ENCODE peak calls at places on chromosomes 6 and 20, in four cellular contexts. One of them, this sample, is unnamed.

GRCh38 chr6:135568366-135568765 is 70.8 kb upstream of the AHI1 start:
- DNase-seq in HepG2: no peak
- DNase-seq in IMR-90: peak; percentile 95
- DNase-seq in NB4: no peak
- DNase-seq in this sample: peak; percentile 50

GRCh38 chr20:752263-752662 is 16.0 kb downstream of the SLC52A3 start:
- DNase-seq in NB4: no peak
- DNase-seq in HepG2: no peak
- DNase-seq in IMR-90: no peak
- DNase-seq in this sample: no peak

GRCh38 chr6:43828711-43829110 is 58.7 kb downstream of the VEGFA start:
- DNase-seq in NB4: peak; percentile 72
- DNase-seq in IMR-90: no peak
- DNase-seq in HepG2: no peak
- DNase-seq in this sample: peak; percentile 50

GRCh38 chr6:168377856-168378832 is 58.6 kb upstream of the DACT2 start:
- DNase-seq in HepG2: no peak
- DNase-seq in IMR-90: no peak
- DNase-seq in NB4: no peak
- DNase-seq in this sample: no peak

GRCh38 chr6:2476376-2476775 is 231.0 kb upstream of the GMDS start:
- DNase-seq in HepG2: no peak
- DNase-seq in IMR-90: no peak
- DNase-seq in NB4: no peak
- DNase-seq in this sample: no peak

GRCh38 chr6:69827491-69827890 is 30.7 kb upstream of the LMBRD1 start:
- DNase-seq in IMR-90: peak; percentile 73
- DNase-seq in NB4: no peak
- DNase-seq in HepG2: no peak
- DNase-seq in this sample: no peak

GRCh38 chr6:43886067-43886461 is 116.1 kb downstream of the VEGFA start:
- DNase-seq in NB4: no peak
- DNase-seq in HepG2: no peak
- DNase-seq in IMR-90: no peak
- DNase-seq in this sample: no peak

GRCh38 chr6:128208078-128208477 is 307.2 kb upstream of the THEMIS start:
- DNase-seq in IMR-90: peak; percentile 49
- DNase-seq in HepG2: peak; percentile 82
- DNase-seq in NB4: no peak
- DNase-seq in this sample: no peak

GRCh38 chr20:22711981-22712755 is 127.8 kb upstream of the FOXA2 start:
- DNase-seq in NB4: no peak
- DNase-seq in HepG2: no peak
- DNase-seq in IMR-90: no peak
- DNase-seq in this sample: no peak

GRCh38 chr6:116954938-116955337 is 77.9 kb downstream of the RFX6 start:
- DNase-seq in NB4: no peak
- DNase-seq in IMR-90: no peak
- DNase-seq in HepG2: peak; percentile 85
- DNase-seq in this sample: no peak

GRCh38 chr6:18388252-18388651 is 1.1 kb downstream of the RNF144B start:
- DNase-seq in IMR-90: no peak
- DNase-seq in HepG2: no peak
- DNase-seq in NB4: no peak
- DNase-seq in this sample: peak; percentile 23

GRCh38 chr6:117711369-117711768 is 36.1 kb downstream of the NUS1 start:
- DNase-seq in IMR-90: no peak
- DNase-seq in HepG2: peak; percentile 52
- DNase-seq in NB4: peak; percentile 11
- DNase-seq in this sample: peak; percentile 13

GRCh38 chr20:32612831-32613595 is 27.9 kb upstream of the NOL4L start:
- DNase-seq in IMR-90: no peak
- DNase-seq in NB4: no peak
- DNase-seq in HepG2: no peak
- DNase-seq in this sample: no peak

GRCh38 chr20:44394520-44395182 is 39.2 kb downstream of the HNF4A start:
- DNase-seq in NB4: peak; percentile 71
- DNase-seq in IMR-90: no peak
- DNase-seq in HepG2: peak; percentile 100
- DNase-seq in this sample: peak; percentile 94

GRCh38 chr6:115613488-115613887 is 447.2 kb downstream of the FRK start:
- DNase-seq in NB4: no peak
- DNase-seq in HepG2: no peak
- DNase-seq in IMR-90: peak; percentile 94
- DNase-seq in this sample: no peak

GRCh38 chr6:99943846-99944245 is 50.2 kb downstream of the MCHR2 start:
- DNase-seq in HepG2: no peak
- DNase-seq in IMR-90: no peak
- DNase-seq in NB4: no peak
- DNase-seq in this sample: no peak

GRCh38 chr6:133590814-133591213 is 298.1 kb upstream of the TCF21 start:
- DNase-seq in IMR-90: peak; percentile 41
- DNase-seq in HepG2: no peak
- DNase-seq in NB4: peak; percentile 10
- DNase-seq in this sample: peak; percentile 11
- TF ChIP-seq POLR2A in IMR-90: no peak
- TF ChIP-seq POLR2A in HepG2: no peak
- TF ChIP-seq POLR2A in NB4: no peak
- TF ChIP-seq POLR2A in this sample: no peak

DNA sequence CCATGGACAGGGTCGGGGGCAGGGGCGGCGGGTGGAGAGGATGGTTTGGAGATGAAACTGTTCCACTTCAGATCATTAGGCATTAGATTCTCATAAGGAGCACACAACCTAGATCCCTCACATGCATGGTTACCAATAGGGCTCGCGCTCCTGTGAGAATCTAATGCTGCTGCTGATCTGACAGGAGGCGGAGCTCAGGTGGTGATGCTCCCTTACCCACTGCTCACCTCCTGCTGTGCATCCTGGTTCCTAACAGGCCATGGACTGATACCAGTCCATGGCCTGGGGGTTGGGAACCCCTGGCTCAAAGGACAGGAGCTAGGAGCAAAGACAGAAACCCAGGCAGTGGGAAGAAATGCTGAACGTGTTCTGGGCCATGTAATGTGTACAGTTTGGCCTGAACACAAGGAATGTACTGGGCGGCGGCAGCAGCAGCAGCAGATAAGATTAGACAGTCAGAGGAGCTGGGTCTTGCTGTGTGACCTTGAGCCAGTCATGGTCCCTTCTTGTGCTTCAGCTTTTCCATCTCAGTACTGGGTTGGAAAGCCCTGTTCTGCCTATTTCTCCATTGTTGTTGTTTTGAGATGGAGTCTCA is 4.7 kb upstream of the SPAG4 start:
- DNase-seq in IMR-90: no peak
- DNase-seq in NB4: no peak
- DNase-seq in HepG2: no peak
- DNase-seq in this sample: peak; percentile 85
- TF ChIP-seq POLR2A in IMR-90: no peak
- TF ChIP-seq POLR2A in NB4: no peak
- TF ChIP-seq POLR2A in HepG2: no peak
- TF ChIP-seq POLR2A in this sample: no peak

GRCh38 chr6:149985506-149985937 is 21.8 kb downstream of the ULBP1 start:
- DNase-seq in NB4: no peak
- DNase-seq in HepG2: no peak
- DNase-seq in IMR-90: no peak
- DNase-seq in this sample: no peak
- TF ChIP-seq POLR2A in NB4: no peak
- TF ChIP-seq POLR2A in HepG2: no peak
- TF ChIP-seq POLR2A in IMR-90: no peak
- TF ChIP-seq POLR2A in this sample: no peak

GRCh38 chr6:10414766-10415592 is at the start of gene TFAP2A:
- DNase-seq in IMR-90: peak; percentile 56
- DNase-seq in HepG2: no peak
- DNase-seq in NB4: no peak
- DNase-seq in this sample: no peak
- TF ChIP-seq POLR2A in IMR-90: no peak
- TF ChIP-seq POLR2A in HepG2: no peak
- TF ChIP-seq POLR2A in NB4: no peak
- TF ChIP-seq POLR2A in this sample: no peak

GRCh38 chr6:52670502-52671409 is at the start of gene TMEM14A:
- DNase-seq in NB4: peak; percentile 92
- DNase-seq in HepG2: peak; percentile 95
- DNase-seq in IMR-90: peak; percentile 88
- DNase-seq in this sample: peak; percentile 91
- TF ChIP-seq POLR2A in NB4: peak; percentile 43
- TF ChIP-seq POLR2A in HepG2: peak; percentile 93
- TF ChIP-seq POLR2A in IMR-90: no peak
- TF ChIP-seq POLR2A in this sample: peak; percentile 70

DNA sequence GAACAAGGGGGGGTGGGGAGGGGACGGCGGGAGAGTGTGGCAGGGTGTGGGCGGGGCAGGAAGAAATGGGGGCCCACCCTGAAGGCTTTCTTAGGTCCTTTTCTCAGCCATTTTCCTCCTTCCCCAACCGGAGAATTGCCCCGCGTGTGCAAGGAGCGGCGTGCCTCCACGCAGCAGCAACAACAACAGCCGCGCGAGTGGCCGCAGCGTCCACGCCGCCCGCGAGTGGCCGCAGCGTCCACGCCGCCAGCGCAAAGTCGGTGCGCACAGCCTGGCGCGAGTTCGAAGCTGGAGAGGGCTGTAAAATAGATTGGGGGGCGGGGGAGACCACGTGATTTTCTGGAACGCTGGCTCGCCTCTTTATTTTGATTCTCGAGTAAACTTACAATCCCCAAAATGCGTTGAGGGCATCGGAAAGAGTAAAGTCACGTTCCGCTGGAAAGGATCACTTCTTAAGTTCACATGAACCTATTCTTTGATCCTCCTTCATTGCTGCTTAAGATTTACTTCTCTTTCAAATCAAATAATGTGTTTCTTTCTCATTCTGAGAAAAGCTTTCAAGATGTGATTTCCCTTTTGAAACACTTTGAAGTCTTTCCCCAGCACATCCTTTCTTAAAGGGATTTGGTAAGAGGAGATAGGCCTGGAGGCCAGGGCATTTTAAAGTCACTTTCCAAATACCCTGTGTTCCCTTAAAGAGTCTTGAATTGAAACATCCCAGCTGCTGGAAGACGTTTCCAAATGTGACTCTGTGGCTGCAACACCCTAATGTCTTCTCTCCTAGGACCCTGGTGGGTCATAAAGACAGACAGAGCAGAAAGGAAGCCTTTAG is 66.7 kb upstream of the ZNF217 start:
- DNase-seq in HepG2: no peak
- DNase-seq in IMR-90: peak; percentile 17
- DNase-seq in NB4: no peak
- DNase-seq in this sample: peak; percentile 26
- TF ChIP-seq POLR2A in HepG2: no peak
- TF ChIP-seq POLR2A in IMR-90: no peak
- TF ChIP-seq POLR2A in NB4: no peak
- TF ChIP-seq POLR2A in this sample: no peak